ENCODE peak calls at places on chromosomes 2 and 18, in four cellular contexts. F is HepG2, L is K562, Z is GM12878. X is an unnamed sample.

GRCh38 chr2:147355706-147356105 is 489.1 kb upstream of the ACVR2A start:
- DNase-seq in L (no peak), Z (no peak), F (peak), X (no peak)

GRCh38 chr18:13266208-13267100 is 47.9 kb downstream of the LDLRAD4 start:
- DNase-seq in Z (no peak), F (no peak), L (no peak), X (no peak)

GRCh38 chr2:41698787-41699422 is 348.9 kb upstream of the PKDCC start:
- DNase-seq in Z (no peak), L (peak), F (no peak), X (peak)

GRCh38 chr2:194672994-194673393 is 984.0 kb upstream of the SLC39A10 start:
- DNase-seq in L (no peak), Z (no peak), F (no peak), X (no peak)

GRCh38 chr2:13578547-13578946 is 861.8 kb downstream of the TRIB2 start:
- DNase-seq in F (no peak), Z (no peak), L (no peak), X (no peak)

GRCh38 chr2:88813612-88814011 is 122.1 kb downstream of the RPIA start:
- DNase-seq in Z (no peak), L (no peak), F (no peak), X (no peak)

GRCh38 chr2:152468832-152469692 is 134.1 kb downstream of the FMNL2 start:
- DNase-seq in L (no peak), F (no peak), Z (peak), X (no peak)

GRCh38 chr2:148965596-148966431 is 72.7 kb upstream of the LYPD6B start:
- DNase-seq in Z (peak), F (no peak), L (no peak), X (no peak)

GRCh38 chr2:181642071-181642470 is 14.8 kb downstream of the CERKL start:
- DNase-seq in L (no peak), Z (no peak), F (no peak), X (no peak)

GRCh38 chr2:74020717-74021406 is 36.2 kb downstream of the TET3 start:
- DNase-seq in F (no peak), Z (no peak), L (no peak), X (no peak)

GRCh38 chr2:121213386-121213785 is 71.6 kb downstream of the TFCP2L1 start:
- DNase-seq in L (no peak), Z (no peak), F (no peak), X (no peak)

GRCh38 chr2:73979021-73979420 is 5.7 kb upstream of the TET3 start:
- DNase-seq in L (no peak), F (no peak), Z (no peak), X (no peak)

GRCh38 chr2:63856302-63856600 is 14.6 kb downstream of the UGP2 start:
- DNase-seq in Z (no peak), L (no peak), F (no peak), X (no peak)

GRCh38 chr2:29747786-29748470 is 173.5 kb downstream of the ALK start:
- DNase-seq in L (peak), F (peak), Z (no peak), X (no peak)

GRCh38 chr2:23662941-23663729 is 263.8 kb downstream of the ATAD2B start:
- DNase-seq in L (no peak), Z (no peak), F (no peak), X (no peak)

GRCh38 chr2:178891265-178891958 is 84.2 kb upstream of the TTN start:
- DNase-seq in F (peak), Z (peak), L (peak), X (peak)

GRCh38 chr18:79948719-79949411 is 2.6 kb downstream of the SLC66A2 start:
- DNase-seq in F (no peak), L (no peak), Z (no peak), X (no peak)

GRCh38 chr18:24009651-24010333 is 4.8 kb upstream of the TTC39C start:
- DNase-seq in F (no peak), Z (peak), L (no peak), X (no peak)

GRCh38 chr2:100242891-100243670 is 79.2 kb downstream of the LONRF2 start:
- DNase-seq in Z (no peak), L (peak), F (peak), X (peak)

GRCh38 chr18:11407900-11408299 is 201.5 kb upstream of the SLC35G4 start:
- DNase-seq in L (no peak), Z (no peak), F (no peak), X (no peak)

GRCh38 chr2:198874502-198874858 is 583.3 kb downstream of the SATB2 start:
- DNase-seq in Z (no peak), F (no peak), L (no peak), X (no peak)

GRCh38 chr2:165055081-165055879 is 100.0 kb upstream of the SLC38A11 start:
- DNase-seq in Z (no peak), L (no peak), F (no peak), X (no peak)

GRCh38 chr2:186426153-186427016 is 59.7 kb upstream of the ZC3H15 start:
- DNase-seq in Z (peak), L (no peak), F (peak), X (no peak)

GRCh38 chr2:176702169-176702568 is 432.9 kb downstream of the MTX2 start:
- DNase-seq in F (no peak), L (no peak), Z (no peak), X (no peak)

GRCh38 chr2:192498747-192499146 is 304.0 kb upstream of the TMEFF2 start:
- DNase-seq in F (no peak), Z (no peak), L (no peak), X (no peak)

GRCh38 chr2:100140582-100140981 is 1.8 kb downstream of the AFF3 start:
- DNase-seq in L (no peak), Z (no peak), F (no peak), X (no peak)

GRCh38 chr2:46493241-46493970 is 14.0 kb downstream of the TMEM247 start:
- DNase-seq in L (no peak), F (no peak), Z (peak), X (no peak)

GRCh38 chr2:46497726-46498125 is 18.4 kb downstream of the TMEM247 start:
- DNase-seq in L (no peak), Z (no peak), F (no peak), X (no peak)

GRCh38 chr2:46494596-46494995 is 15.2 kb downstream of the TMEM247 start:
- DNase-seq in L (no peak), Z (no peak), F (no peak), X (no peak)

GRCh38 chr2:46493971-46494250 is 14.5 kb downstream of the TMEM247 start:
- DNase-seq in L (no peak), Z (no peak), F (no peak), X (no peak)

DNA sequence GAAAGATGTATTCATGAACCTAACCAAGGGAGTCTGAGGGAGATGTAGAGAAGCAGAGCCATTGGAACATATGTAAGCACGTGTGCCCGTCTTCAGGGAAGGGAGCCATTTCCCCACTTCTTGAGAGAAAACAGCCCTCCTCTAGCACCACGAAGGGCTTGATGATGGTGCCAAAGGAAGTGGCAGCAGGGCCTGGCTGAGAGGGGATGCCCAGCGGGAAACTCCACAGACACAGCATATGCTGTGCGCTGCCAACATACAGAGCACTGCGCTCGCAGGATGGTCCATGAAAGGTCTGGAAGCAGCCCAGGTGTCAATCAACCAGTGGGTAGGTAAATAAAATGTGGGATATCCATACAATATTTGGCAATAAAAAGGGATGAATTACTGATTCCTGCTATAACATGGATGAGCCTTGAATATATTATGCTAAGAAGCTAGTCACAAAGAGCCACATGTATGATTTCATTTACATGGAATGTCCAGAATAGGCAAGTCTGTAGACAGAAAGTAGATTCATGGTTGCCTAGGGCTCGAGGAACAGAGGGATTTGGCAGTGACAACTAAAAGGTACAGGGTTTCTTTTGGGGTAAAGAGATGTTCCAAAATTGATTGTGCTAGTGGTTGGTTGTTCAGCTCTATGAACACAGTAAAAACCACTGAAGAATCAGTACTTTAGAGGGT is 16.1 kb downstream of the TMEM247 start:
- DNase-seq in Z (no peak), L (no peak), F (no peak), X (no peak)
- TF ChIP-seq FOXK2 in Z (no peak), L (no peak), F (no peak), X (no peak)

GRCh38 chr2:16973586-16974274 is 308.1 kb upstream of the CYRIA start:
- DNase-seq in L (no peak), Z (no peak), F (no peak), X (no peak)
- TF ChIP-seq TARDBP in L (no peak), Z (no peak), F (no peak), X (no peak)

GRCh38 chr18:2846241-2846637 is 567 bp upstream of the EMILIN2 start:
- DNase-seq in L (peak), F (no peak), Z (no peak), X (peak)
- TF ChIP-seq FOXK2 in L (no peak), F (no peak), Z (no peak), X (no peak)

GRCh38 chr2:111145951-111146350 is 25.2 kb downstream of the BCL2L11 start:
- DNase-seq in Z (no peak), L (no peak), F (no peak), X (no peak)

GRCh38 chr2:111148225-111148873 is 27.6 kb downstream of the BCL2L11 start:
- DNase-seq in F (no peak), Z (no peak), L (peak), X (no peak)

GRCh38 chr2:111143107-111143886 is 22.6 kb downstream of the BCL2L11 start:
- DNase-seq in F (no peak), L (no peak), Z (no peak), X (no peak)

GRCh38 chr2:111142101-111142500 is 21.4 kb downstream of the BCL2L11 start:
- DNase-seq in F (no peak), L (no peak), Z (no peak), X (no peak)

DNA sequence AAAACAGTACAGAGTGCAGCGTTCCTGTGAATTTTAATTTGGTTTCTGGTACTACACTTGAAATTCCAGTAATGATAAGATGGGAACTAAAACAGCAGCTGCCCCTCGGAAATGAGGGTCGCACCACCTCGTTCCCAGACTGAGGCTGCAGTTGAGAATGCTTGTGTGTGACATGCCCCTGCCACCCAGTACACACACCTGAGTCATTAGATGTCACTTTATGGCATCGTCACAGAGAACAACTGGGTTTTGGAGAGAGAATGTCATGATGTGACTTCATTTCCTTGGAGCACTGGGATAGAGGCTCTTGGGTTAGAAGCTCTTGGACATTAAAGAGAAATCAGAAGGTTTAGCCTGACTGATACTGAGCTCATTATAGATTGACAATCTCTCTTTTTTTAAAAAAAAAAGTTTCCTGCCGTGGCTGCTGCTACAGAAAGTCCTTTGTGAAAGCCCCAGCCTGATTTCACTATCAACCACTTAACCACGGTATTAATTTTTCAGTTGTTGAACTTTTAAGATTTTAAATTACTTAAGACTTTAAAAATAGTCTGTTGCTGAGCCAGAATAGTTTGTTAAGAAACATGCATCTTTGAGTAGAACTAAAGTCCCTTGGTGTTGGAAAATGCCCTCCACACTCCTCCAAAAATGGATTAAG is 24.5 kb downstream of the BCL2L11 start:
- DNase-seq in L (no peak), F (no peak), Z (no peak), X (no peak)
- TF ChIP-seq TARDBP in L (no peak), F (no peak), Z (no peak), X (no peak)

GRCh38 chr2:221420245-221420644 is 151.9 kb downstream of the EPHA4 start:
- DNase-seq in F (no peak), Z (peak), L (peak), X (no peak)

GRCh38 chr2:221426929-221427328 is 145.2 kb downstream of the EPHA4 start:
- DNase-seq in F (no peak), L (no peak), Z (no peak), X (no peak)

GRCh38 chr2:221425353-221425752 is 146.8 kb downstream of the EPHA4 start:
- DNase-seq in L (no peak), Z (no peak), F (no peak), X (no peak)

GRCh38 chr2:221422516-221423211 is 149.4 kb downstream of the EPHA4 start:
- DNase-seq in F (no peak), Z (no peak), L (no peak), X (no peak)

GRCh38 chr2:221423212-221423804 is 148.8 kb downstream of the EPHA4 start:
- DNase-seq in F (no peak), Z (no peak), L (no peak), X (no peak)
- TF ChIP-seq FOXK2 in F (no peak), Z (no peak), L (no peak), X (no peak)

GRCh38 chr18:73670536-73670935 is 477.1 kb downstream of the FBXO15 start:
- DNase-seq in L (no peak), F (no peak), Z (no peak), X (no peak)

GRCh38 chr18:73668051-73668450 is 479.6 kb downstream of the FBXO15 start:
- DNase-seq in L (no peak), F (no peak), Z (no peak), X (no peak)

GRCh38 chr18:73666772-73667171 is 480.9 kb downstream of the FBXO15 start:
- DNase-seq in F (no peak), Z (no peak), L (no peak), X (no peak)

GRCh38 chr18:73670046-73670445 is 477.6 kb downstream of the FBXO15 start:
- DNase-seq in Z (no peak), L (no peak), F (no peak), X (no peak)

GRCh38 chr18:73669299-73669698 is 478.3 kb downstream of the FBXO15 start:
- DNase-seq in F (no peak), L (no peak), Z (no peak), X (no peak)
- TF ChIP-seq TARDBP in F (no peak), L (no peak), Z (no peak), X (no peak)

DNA sequence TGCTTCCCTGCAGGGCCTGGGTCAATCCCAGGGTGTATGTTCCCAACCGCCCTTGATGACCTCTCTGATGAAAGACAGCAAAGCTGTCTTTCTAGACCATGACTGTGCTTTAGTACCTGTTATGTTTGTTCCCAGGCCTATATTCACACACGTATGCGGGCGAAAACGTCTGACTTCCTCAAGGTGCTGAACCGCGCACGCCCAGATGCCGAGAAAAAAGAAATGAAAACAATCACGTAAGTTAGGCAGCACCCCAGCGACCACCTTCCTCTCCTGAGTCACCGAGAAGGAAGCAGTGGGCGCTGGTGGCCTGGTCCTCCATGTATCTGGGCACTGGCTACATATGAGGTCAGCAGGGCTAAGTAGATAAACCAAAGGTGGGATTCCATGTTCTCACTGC is 11.1 kb upstream of the GPBAR1 start:
- DNase-seq in L (no peak), F (no peak), Z (no peak), X (no peak)
- TF ChIP-seq FOXK2 in L (no peak), F (no peak), Z (no peak), X (no peak)

X was measured in HEK293T.